ENCODE peak calls at places on chromosomes 16 and 17, in nine cellular contexts. One of them, this sample, is unnamed.

GRCh38 chr16:82344157-82344556 is 174.1 kb upstream of the MPHOSPH6 start:
- DNase-seq in pancreas: no peak
- DNase-seq in left lung: no peak
- DNase-seq in midbrain: peak; percentile 56
- DNase-seq in GM23338: peak; percentile 58
- DNase-seq in T-helper 2 cell: no peak
- DNase-seq in GM03348: no peak
- DNase-seq in HFFc6: no peak
- DNase-seq in NCI-H1105: no peak
- DNase-seq in this sample: peak; percentile 0

GRCh38 chr17:2844386-2844785 is 48.1 kb downstream of the RAP1GAP2 start:
- DNase-seq in left lung: no peak
- DNase-seq in HFFc6: no peak
- DNase-seq in T-helper 2 cell: no peak
- DNase-seq in GM03348: no peak
- DNase-seq in GM23338: peak; percentile 62
- DNase-seq in pancreas: no peak
- DNase-seq in midbrain: no peak
- DNase-seq in NCI-H1105: no peak
- DNase-seq in this sample: peak; percentile 33

GRCh38 chr17:1001640-1002411 is 4.9 kb downstream of the TIMM22 start:
- DNase-seq in GM03348: peak; percentile 77
- DNase-seq in T-helper 2 cell: no peak
- DNase-seq in NCI-H1105: no peak
- DNase-seq in left lung: peak; percentile 65
- DNase-seq in HFFc6: peak; percentile 78
- DNase-seq in pancreas: no peak
- DNase-seq in GM23338: no peak
- DNase-seq in midbrain: no peak
- DNase-seq in this sample: peak; percentile 72

GRCh38 chr16:84583995-84584394 is 33.9 kb downstream of the COTL1 start:
- DNase-seq in NCI-H1105: no peak
- DNase-seq in GM23338: no peak
- DNase-seq in T-helper 2 cell: no peak
- DNase-seq in midbrain: peak; percentile 60
- DNase-seq in HFFc6: no peak
- DNase-seq in GM03348: no peak
- DNase-seq in left lung: no peak
- DNase-seq in pancreas: peak; percentile 28
- DNase-seq in this sample: no peak

GRCh38 chr16:52861614-52862022 is 191.1 kb downstream of the CHD9NB start:
- DNase-seq in NCI-H1105: peak; percentile 78
- DNase-seq in left lung: no peak
- DNase-seq in HFFc6: no peak
- DNase-seq in pancreas: no peak
- DNase-seq in GM23338: peak; percentile 71
- DNase-seq in T-helper 2 cell: no peak
- DNase-seq in midbrain: peak; percentile 15
- DNase-seq in GM03348: no peak
- DNase-seq in this sample: no peak

GRCh38 chr17:74761419-74761818 is 13.0 kb downstream of the NHERF1 start:
- DNase-seq in HFFc6: no peak
- DNase-seq in left lung: no peak
- DNase-seq in GM03348: no peak
- DNase-seq in T-helper 2 cell: no peak
- DNase-seq in midbrain: no peak
- DNase-seq in GM23338: no peak
- DNase-seq in NCI-H1105: no peak
- DNase-seq in pancreas: no peak
- DNase-seq in this sample: no peak

GRCh38 chr17:66228887-66229782 is at the start of gene APOH:
- DNase-seq in left lung: no peak
- DNase-seq in GM23338: no peak
- DNase-seq in pancreas: peak; percentile 20
- DNase-seq in T-helper 2 cell: no peak
- DNase-seq in GM03348: no peak
- DNase-seq in HFFc6: no peak
- DNase-seq in midbrain: no peak
- DNase-seq in NCI-H1105: no peak
- DNase-seq in this sample: no peak

GRCh38 chr16:68233835-68234187 is 2.1 kb downstream of the ESRP2 start:
- DNase-seq in HFFc6: no peak
- DNase-seq in GM03348: no peak
- DNase-seq in T-helper 2 cell: no peak
- DNase-seq in pancreas: no peak
- DNase-seq in left lung: no peak
- DNase-seq in GM23338: no peak
- DNase-seq in NCI-H1105: no peak
- DNase-seq in midbrain: no peak
- DNase-seq in this sample: peak; percentile 61

GRCh38 chr16:89137666-89138512 is 33.7 kb upstream of the CDH15 start:
- DNase-seq in GM23338: no peak
- DNase-seq in T-helper 2 cell: no peak
- DNase-seq in GM03348: no peak
- DNase-seq in midbrain: no peak
- DNase-seq in HFFc6: no peak
- DNase-seq in left lung: peak; percentile 60
- DNase-seq in NCI-H1105: no peak
- DNase-seq in pancreas: no peak
- DNase-seq in this sample: no peak

GRCh38 chr16:84950906-84951305 is 60.4 kb downstream of the ZDHHC7 start:
- DNase-seq in T-helper 2 cell: no peak
- DNase-seq in pancreas: no peak
- DNase-seq in GM23338: peak; percentile 72
- DNase-seq in midbrain: no peak
- DNase-seq in NCI-H1105: no peak
- DNase-seq in HFFc6: no peak
- DNase-seq in GM03348: no peak
- DNase-seq in left lung: no peak
- DNase-seq in this sample: no peak

GRCh38 chr16:82382521-82382920 is 212.5 kb upstream of the MPHOSPH6 start:
- DNase-seq in HFFc6: no peak
- DNase-seq in NCI-H1105: no peak
- DNase-seq in T-helper 2 cell: no peak
- DNase-seq in GM23338: no peak
- DNase-seq in pancreas: no peak
- DNase-seq in midbrain: no peak
- DNase-seq in GM03348: no peak
- DNase-seq in left lung: no peak
- DNase-seq in this sample: no peak

GRCh38 chr16:20740007-20740883 is 1.4 kb downstream of the THUMPD1 start:
- DNase-seq in GM23338: peak; percentile 15
- DNase-seq in midbrain: no peak
- DNase-seq in NCI-H1105: no peak
- DNase-seq in T-helper 2 cell: no peak
- DNase-seq in pancreas: no peak
- DNase-seq in left lung: no peak
- DNase-seq in HFFc6: peak; percentile 6
- DNase-seq in GM03348: peak; percentile 16
- DNase-seq in this sample: peak; percentile 2

GRCh38 chr16:24537474-24538337 is 1.7 kb upstream of the RBBP6 start:
- DNase-seq in GM23338: peak; percentile 12
- DNase-seq in HFFc6: no peak
- DNase-seq in pancreas: no peak
- DNase-seq in T-helper 2 cell: no peak
- DNase-seq in GM03348: no peak
- DNase-seq in midbrain: no peak
- DNase-seq in NCI-H1105: no peak
- DNase-seq in left lung: no peak
- DNase-seq in this sample: no peak

GRCh38 chr17:78919816-78920516 is 5.2 kb downstream of the TIMP2 start:
- DNase-seq in left lung: peak; percentile 53
- DNase-seq in GM23338: no peak
- DNase-seq in NCI-H1105: no peak
- DNase-seq in HFFc6: no peak
- DNase-seq in T-helper 2 cell: no peak
- DNase-seq in pancreas: no peak
- DNase-seq in midbrain: no peak
- DNase-seq in GM03348: no peak
- DNase-seq in this sample: no peak

GRCh38 chr17:44350733-44351226 is 5.7 kb downstream of the GRN start:
- DNase-seq in GM23338: peak; percentile 85
- DNase-seq in T-helper 2 cell: peak; percentile 39
- DNase-seq in NCI-H1105: peak; percentile 26
- DNase-seq in HFFc6: peak; percentile 32
- DNase-seq in GM03348: peak; percentile 82
- DNase-seq in midbrain: peak; percentile 62
- DNase-seq in pancreas: no peak
- DNase-seq in left lung: peak; percentile 89
- DNase-seq in this sample: no peak

GRCh38 chr17:673200-673681 is 41.4 kb downstream of the VPS53 start:
- DNase-seq in HFFc6: no peak
- DNase-seq in pancreas: no peak
- DNase-seq in GM03348: no peak
- DNase-seq in left lung: no peak
- DNase-seq in T-helper 2 cell: no peak
- DNase-seq in NCI-H1105: no peak
- DNase-seq in GM23338: peak; percentile 93
- DNase-seq in midbrain: no peak
- DNase-seq in this sample: no peak

GRCh38 chr16:19328364-19328763 is 42.8 kb downstream of the CLEC19A start:
- DNase-seq in midbrain: no peak
- DNase-seq in NCI-H1105: no peak
- DNase-seq in T-helper 2 cell: no peak
- DNase-seq in HFFc6: no peak
- DNase-seq in left lung: no peak
- DNase-seq in GM23338: no peak
- DNase-seq in GM03348: no peak
- DNase-seq in pancreas: no peak
- DNase-seq in this sample: no peak

GRCh38 chr16:4940719-4941118 is 3.8 kb upstream of the PPL start:
- DNase-seq in pancreas: no peak
- DNase-seq in GM23338: peak; percentile 46
- DNase-seq in midbrain: no peak
- DNase-seq in NCI-H1105: no peak
- DNase-seq in GM03348: no peak
- DNase-seq in T-helper 2 cell: no peak
- DNase-seq in HFFc6: no peak
- DNase-seq in left lung: peak; percentile 32
- DNase-seq in this sample: no peak

GRCh38 chr16:5571446-5571845 is 473.9 kb upstream of the EEF2KMT start:
- DNase-seq in pancreas: no peak
- DNase-seq in midbrain: no peak
- DNase-seq in T-helper 2 cell: no peak
- DNase-seq in GM23338: no peak
- DNase-seq in NCI-H1105: no peak
- DNase-seq in GM03348: no peak
- DNase-seq in HFFc6: no peak
- DNase-seq in left lung: no peak
- DNase-seq in this sample: no peak

GRCh38 chr17:58328195-58329034 is at the start of gene TSPOAP1:
- DNase-seq in GM23338: peak; percentile 86
- DNase-seq in GM03348: no peak
- DNase-seq in T-helper 2 cell: no peak
- DNase-seq in pancreas: no peak
- DNase-seq in left lung: peak; percentile 78
- DNase-seq in NCI-H1105: no peak
- DNase-seq in HFFc6: no peak
- DNase-seq in midbrain: peak; percentile 51
- DNase-seq in this sample: no peak

GRCh38 chr17:63996430-63997182 is 1.5 kb upstream of the PRR29 start:
- DNase-seq in NCI-H1105: no peak
- DNase-seq in HFFc6: no peak
- DNase-seq in midbrain: no peak
- DNase-seq in T-helper 2 cell: no peak
- DNase-seq in pancreas: no peak
- DNase-seq in left lung: no peak
- DNase-seq in GM03348: no peak
- DNase-seq in GM23338: no peak
- DNase-seq in this sample: no peak

GRCh38 chr17:11628831-11629230 is 30.6 kb downstream of the DNAH9 start:
- DNase-seq in T-helper 2 cell: no peak
- DNase-seq in HFFc6: no peak
- DNase-seq in midbrain: no peak
- DNase-seq in pancreas: no peak
- DNase-seq in left lung: no peak
- DNase-seq in GM03348: no peak
- DNase-seq in GM23338: no peak
- DNase-seq in NCI-H1105: no peak
- DNase-seq in this sample: no peak

GRCh38 chr17:78214016-78214705 is at the start of gene BIRC5:
- DNase-seq in HFFc6: peak; percentile 69
- DNase-seq in left lung: peak; percentile 96
- DNase-seq in NCI-H1105: peak; percentile 87
- DNase-seq in midbrain: peak; percentile 91
- DNase-seq in GM23338: peak; percentile 98
- DNase-seq in GM03348: peak; percentile 99
- DNase-seq in T-helper 2 cell: peak; percentile 85
- DNase-seq in pancreas: peak; percentile 79
- DNase-seq in this sample: peak; percentile 94

GRCh38 chr17:40699880-40700279 is 3.7 kb downstream of the KRT24 start:
- DNase-seq in GM23338: no peak
- DNase-seq in NCI-H1105: no peak
- DNase-seq in left lung: no peak
- DNase-seq in HFFc6: no peak
- DNase-seq in midbrain: no peak
- DNase-seq in pancreas: no peak
- DNase-seq in GM03348: no peak
- DNase-seq in T-helper 2 cell: no peak
- DNase-seq in this sample: no peak

GRCh38 chr16:12976491-12976890 is 75.1 kb downstream of the SHISA9 start:
- DNase-seq in NCI-H1105: no peak
- DNase-seq in pancreas: no peak
- DNase-seq in midbrain: no peak
- DNase-seq in T-helper 2 cell: no peak
- DNase-seq in left lung: no peak
- DNase-seq in GM23338: no peak
- DNase-seq in HFFc6: no peak
- DNase-seq in GM03348: no peak
- DNase-seq in this sample: no peak

GRCh38 chr17:78838574-78839005 is 2.0 kb downstream of the USP36 start:
- DNase-seq in GM03348: no peak
- DNase-seq in left lung: no peak
- DNase-seq in pancreas: peak; percentile 68
- DNase-seq in T-helper 2 cell: no peak
- DNase-seq in midbrain: no peak
- DNase-seq in GM23338: no peak
- DNase-seq in NCI-H1105: no peak
- DNase-seq in HFFc6: no peak
- DNase-seq in this sample: no peak

GRCh38 chr17:61556224-61557188 is 34.5 kb downstream of the NACA2 start:
- DNase-seq in midbrain: no peak
- DNase-seq in left lung: no peak
- DNase-seq in T-helper 2 cell: no peak
- DNase-seq in GM03348: no peak
- DNase-seq in pancreas: no peak
- DNase-seq in GM23338: peak; percentile 3
- DNase-seq in NCI-H1105: no peak
- DNase-seq in HFFc6: no peak
- DNase-seq in this sample: no peak

GRCh38 chr17:1625507-1626080 is 3.0 kb downstream of the SLC43A2 start:
- DNase-seq in NCI-H1105: no peak
- DNase-seq in left lung: no peak
- DNase-seq in HFFc6: no peak
- DNase-seq in midbrain: no peak
- DNase-seq in GM03348: no peak
- DNase-seq in pancreas: no peak
- DNase-seq in GM23338: no peak
- DNase-seq in T-helper 2 cell: no peak
- DNase-seq in this sample: no peak

GRCh38 chr17:64983708-64984107 is 64.4 kb upstream of the LRRC37A3 start:
- DNase-seq in GM03348: no peak
- DNase-seq in GM23338: no peak
- DNase-seq in pancreas: no peak
- DNase-seq in HFFc6: no peak
- DNase-seq in left lung: no peak
- DNase-seq in T-helper 2 cell: no peak
- DNase-seq in midbrain: no peak
- DNase-seq in NCI-H1105: no peak
- DNase-seq in this sample: no peak

GRCh38 chr16:82761858-82762257 is 135.1 kb downstream of the CDH13 start:
- DNase-seq in left lung: no peak
- DNase-seq in HFFc6: no peak
- DNase-seq in NCI-H1105: peak; percentile 42
- DNase-seq in pancreas: no peak
- DNase-seq in T-helper 2 cell: no peak
- DNase-seq in midbrain: peak; percentile 19
- DNase-seq in GM23338: no peak
- DNase-seq in GM03348: peak; percentile 26
- DNase-seq in this sample: no peak

GRCh38 chr17:74452027-74452840 is 14.2 kb upstream of the CD300A start:
- DNase-seq in GM03348: no peak
- DNase-seq in midbrain: no peak
- DNase-seq in T-helper 2 cell: no peak
- DNase-seq in left lung: peak; percentile 55
- DNase-seq in GM23338: no peak
- DNase-seq in NCI-H1105: no peak
- DNase-seq in HFFc6: no peak
- DNase-seq in pancreas: no peak
- DNase-seq in this sample: no peak

This sample was measured in foreskin fibroblast.